ENCODE peak calls at places on chromosomes 12 and 14, in five cellular contexts. I is ovary, D is transverse colon, L is fibroblast of lung, W is breast epithelium. R is an unnamed sample.
A peak's percentile ranks its signal among the peaks of the same experiment; 100 is the strongest.

GRCh38 chr12:57079821-57080220 is 1.2 kb upstream of the NEMP1 start:
- DNase-seq in I (no peak), D (no peak), L (no peak), W (no peak), R (no peak)

GRCh38 chr12:126685636-126686035 is 1581.3 kb upstream of the TMEM132C start:
- DNase-seq in I (no peak), D (no peak), L (peak; percentile 28), W (no peak), R (no peak)

GRCh38 chr14:83873626-83874025 is 1656.3 kb upstream of the FLRT2 start:
- DNase-seq in I (no peak), D (no peak), L (no peak), W (no peak), R (no peak)

GRCh38 chr12:126358806-126359205 is 1293.6 kb downstream of the AACS start:
- DNase-seq in I (no peak), D (no peak), L (no peak), W (no peak), R (no peak)

GRCh38 chr12:4700621-4701026 is 19.6 kb upstream of the GALNT8 start:
- DNase-seq in I (peak; percentile 57), D (no peak), L (peak; percentile 72), W (peak; percentile 39), R (peak; percentile 7)

GRCh38 chr12:18430425-18431048 is 169.2 kb downstream of the PIK3C2G start:
- DNase-seq in I (peak; percentile 23), D (peak; percentile 31), L (peak; percentile 50), W (no peak), R (peak; percentile 2)

GRCh38 chr14:104936361-104937155 is 11.9 kb downstream of the PLD4 start:
- DNase-seq in I (peak; percentile 11), D (no peak), L (no peak), W (no peak), R (no peak)

GRCh38 chr12:56839489-56840442 is 76.6 kb downstream of the HSD17B6 start:
- DNase-seq in I (peak; percentile 37), D (peak; percentile 47), L (peak; percentile 11), W (no peak), R (peak; percentile 7)

GRCh38 chr12:130164931-130165330 is 2.7 kb downstream of the FZD10 start:
- DNase-seq in I (no peak), D (no peak), L (no peak), W (no peak), R (no peak)

GRCh38 chr14:22226381-22226780 is 362.6 kb downstream of the DAD1 start:
- DNase-seq in I (no peak), D (no peak), L (peak; percentile 21), W (no peak), R (no peak)

GRCh38 chr14:30808576-30808975 is 65.8 kb upstream of the COCH start:
- DNase-seq in I (no peak), D (no peak), L (peak; percentile 14), W (no peak), R (no peak)

GRCh38 chr12:39406257-39406656 is 36.7 kb downstream of the KIF21A start:
- DNase-seq in I (no peak), D (no peak), L (no peak), W (no peak), R (no peak)

GRCh38 chr14:64970776-64971451 is 1.2 kb downstream of the RAB15 start:
- DNase-seq in I (no peak), D (peak; percentile 24), L (peak; percentile 20), W (no peak), R (no peak)

GRCh38 chr12:115404761-115405470 is 720.9 kb upstream of the TBX3 start:
- DNase-seq in I (no peak), D (no peak), L (peak; percentile 94), W (no peak), R (no peak)

GRCh38 chr14:34450542-34450915 is 11.5 kb downstream of the SPTSSA start:
- DNase-seq in I (no peak), D (no peak), L (no peak), W (no peak), R (no peak)

GRCh38 chr12:104276192-104277131 is 27.1 kb upstream of the EID3 start:
- DNase-seq in I (no peak), D (no peak), L (peak; percentile 26), W (no peak), R (no peak)

GRCh38 chr14:38419579-38419978 is 163.7 kb upstream of the CLEC14A start:
- DNase-seq in I (no peak), D (no peak), L (peak; percentile 23), W (no peak), R (no peak)

GRCh38 chr14:65588426-65589140 is 176.1 kb downstream of the FUT8 start:
- DNase-seq in I (no peak), D (no peak), L (peak; percentile 43), W (no peak), R (no peak)

GRCh38 chr14:90140956-90141316 is 79.1 kb downstream of the KCNK13 start:
- DNase-seq in I (no peak), D (no peak), L (peak; percentile 88), W (no peak), R (no peak)

GRCh38 chr14:70731447-70732239 is 77.7 kb downstream of the MAP3K9 start:
- DNase-seq in I (no peak), D (no peak), L (no peak), W (no peak), R (no peak)

GRCh38 chr12:24919346-24920001 is 29.4 kb downstream of the BCAT1 start:
- DNase-seq in I (no peak), D (no peak), L (no peak), W (no peak), R (no peak)

GRCh38 chr12:103836345-103836744 is 4.7 kb downstream of the NT5DC3 start:
- DNase-seq in I (no peak), D (no peak), L (no peak), W (no peak), R (no peak)

GRCh38 chr12:80632835-80633234 is 74.6 kb upstream of the MYF6 start:
- DNase-seq in I (no peak), D (no peak), L (no peak), W (no peak), R (no peak)

GRCh38 chr14:58104808-58105207 is 47.2 kb downstream of the ARMH4 start:
- DNase-seq in I (no peak), D (no peak), L (peak; percentile 91), W (no peak), R (no peak)

GRCh38 chr12:113248842-113249435 is 27.7 kb downstream of the TPCN1 start:
- DNase-seq in I (no peak), D (no peak), L (no peak), W (no peak), R (no peak)

GRCh38 chr12:30753761-30754382 is 879 bp downstream of the CAPRIN2 start:
- DNase-seq in I (no peak), D (no peak), L (peak; percentile 56), W (no peak), R (no peak)

GRCh38 chr12:87020071-87020470 is 763.9 kb upstream of the MGAT4C start:
- DNase-seq in I (no peak), D (no peak), L (peak; percentile 1), W (no peak), R (no peak)

GRCh38 chr14:95998656-95999055 is 40.5 kb upstream of the C14orf132 start:
- DNase-seq in I (no peak), D (no peak), L (peak; percentile 32), W (no peak), R (no peak)

GRCh38 chr12:88570103-88570502 is 10.2 kb downstream of the KITLG start:
- DNase-seq in I (no peak), D (no peak), L (peak; percentile 78), W (no peak), R (no peak)

GRCh38 chr12:42750356-42750755 is 160.8 kb upstream of the PRICKLE1 start:
- DNase-seq in I (no peak), D (no peak), L (no peak), W (no peak), R (no peak)

GRCh38 chr14:48582938-48583337 is 907.5 kb upstream of the MDGA2 start:
- DNase-seq in I (no peak), D (no peak), L (no peak), W (no peak), R (no peak)

GRCh38 chr12:53169644-53170043 is 10.9 kb upstream of the ZNF740 start:
- DNase-seq in I (no peak), D (no peak), L (no peak), W (peak; percentile 8), R (no peak)

DNA sequence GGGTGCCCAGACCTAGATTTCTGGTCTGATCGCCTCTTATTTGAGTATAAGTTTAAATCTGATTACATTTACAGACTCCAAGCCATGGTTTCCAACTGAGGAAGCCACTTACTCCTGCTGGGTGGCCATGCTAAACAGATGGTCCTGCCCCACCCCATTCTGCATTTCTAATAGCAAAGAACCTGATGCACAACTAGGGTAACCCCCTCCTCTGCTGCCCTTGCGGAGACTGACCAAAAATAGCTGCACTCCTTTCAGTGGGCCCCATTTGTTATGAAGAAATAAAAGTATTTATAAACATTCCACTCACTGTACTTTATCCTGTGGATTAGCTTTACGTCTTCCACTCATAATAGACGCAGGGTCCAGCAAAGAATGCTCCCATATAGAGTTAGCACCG is 6.8 kb downstream of the GIT2 start:
- DNase-seq in I (no peak), D (no peak), L (no peak), W (no peak), R (no peak)
- H3K27ac ChIP-seq in I (no peak overlapping the region), D (no peak overlapping the region), L (no peak overlapping the region), W (no peak overlapping the region), R (peak overlapping the region; percentile 19)

GRCh38 chr14:91327661-91328312 is 83.3 kb upstream of the GPR68 start:
- DNase-seq in I (no peak), D (no peak), L (no peak), W (no peak), R (no peak)
- H3K27ac ChIP-seq in I (no peak overlapping the region), D (no peak overlapping the region), L (no peak overlapping the region), W (peak overlapping the region; percentile 19), R (no peak overlapping the region)

DNA sequence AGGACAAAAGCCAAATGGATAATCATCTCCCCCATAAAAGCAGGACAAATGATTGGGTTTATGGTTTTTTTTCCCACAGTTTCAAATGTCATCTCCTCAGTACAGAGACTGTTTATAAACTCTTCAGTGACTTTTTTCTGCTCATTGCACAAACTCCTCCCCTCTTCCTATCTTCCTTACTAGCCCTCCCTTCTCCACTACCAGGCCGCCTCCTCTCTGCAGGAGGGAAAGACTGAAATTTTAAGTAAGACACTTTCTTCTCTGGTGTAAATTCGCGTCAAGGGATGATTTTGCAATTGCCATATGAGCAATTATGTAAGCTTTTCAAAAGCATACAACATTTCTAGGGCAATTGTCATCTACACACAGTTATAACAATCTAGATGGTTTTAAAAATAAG is 37.0 kb downstream of the BTG1 start:
- DNase-seq in I (peak; percentile 69), D (no peak), L (peak; percentile 45), W (no peak), R (no peak)
- H3K27ac ChIP-seq in I (no peak overlapping the region), D (no peak overlapping the region), L (no peak overlapping the region), W (no peak overlapping the region), R (no peak overlapping the region)

DNA sequence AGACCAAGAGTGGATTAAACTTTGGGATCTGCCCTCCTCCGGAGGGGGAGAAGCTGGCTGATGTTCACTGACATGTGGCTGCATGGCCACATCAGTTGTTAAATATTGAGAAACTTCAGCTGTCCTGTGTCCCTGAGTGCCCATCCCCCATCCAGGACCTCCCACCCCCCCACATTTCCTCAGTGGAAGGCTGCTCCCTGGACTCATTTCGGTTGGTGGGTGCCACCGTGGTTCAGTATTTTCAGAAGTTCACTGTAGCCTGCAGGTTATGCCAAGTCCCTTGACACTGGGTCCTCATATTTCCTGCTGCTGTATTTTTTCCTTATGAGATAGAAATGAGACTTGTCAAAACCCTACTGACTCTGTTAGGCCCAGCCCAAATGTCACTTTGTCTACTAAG is 302.4 kb downstream of the CACNA1C start:
- DNase-seq in I (no peak), D (no peak), L (no peak), W (no peak), R (no peak)
- H3K27ac ChIP-seq in I (no peak overlapping the region), D (no peak overlapping the region), L (no peak overlapping the region), W (no peak overlapping the region), R (no peak overlapping the region)